ENCODE peak calls at places on chromosomes 7 and 10, in four cellular contexts. One of them, this sample, is unnamed.

GRCh38 chr7:5001003-5001402 is 42.0 kb upstream of the MMD2 start:
- DNase-seq in ecto neural progenitor cell: no peak
- DNase-seq in stimulated activated naive CD8-positive, alpha-beta T cell treated with anti-CD3 and anti-CD28 coated beads, Interleukin-15, Interleukin-2, amounts not matched to agents 100 U/mL and 50 U/mL, for 24 hours: no peak
- DNase-seq in hippocampal formation: no peak
- DNase-seq in this sample: no peak

GRCh38 chr7:95723583-95724180 is 48.7 kb upstream of the DYNC1I1 start:
- DNase-seq in ecto neural progenitor cell: no peak
- DNase-seq in stimulated activated naive CD8-positive, alpha-beta T cell treated with anti-CD3 and anti-CD28 coated beads, Interleukin-15, Interleukin-2, amounts not matched to agents 100 U/mL and 50 U/mL, for 24 hours: no peak
- DNase-seq in hippocampal formation: peak; percentile 2
- DNase-seq in this sample: peak; percentile 57

GRCh38 chr10:955127-955819 is 23.8 kb upstream of the LARP4B start:
- DNase-seq in ecto neural progenitor cell: no peak
- DNase-seq in stimulated activated naive CD8-positive, alpha-beta T cell treated with anti-CD3 and anti-CD28 coated beads, Interleukin-15, Interleukin-2, amounts not matched to agents 100 U/mL and 50 U/mL, for 24 hours: no peak
- DNase-seq in hippocampal formation: no peak
- DNase-seq in this sample: no peak

GRCh38 chr7:112420236-112420945 is 29.9 kb upstream of the IFRD1 start:
- DNase-seq in ecto neural progenitor cell: no peak
- DNase-seq in stimulated activated naive CD8-positive, alpha-beta T cell treated with anti-CD3 and anti-CD28 coated beads, Interleukin-15, Interleukin-2, amounts not matched to agents 100 U/mL and 50 U/mL, for 24 hours: no peak
- DNase-seq in hippocampal formation: no peak
- DNase-seq in this sample: peak; percentile 3

GRCh38 chr7:116863168-116863670 is 832 bp downstream of the CAPZA2 start:
- DNase-seq in ecto neural progenitor cell: peak; percentile 58
- DNase-seq in stimulated activated naive CD8-positive, alpha-beta T cell treated with anti-CD3 and anti-CD28 coated beads, Interleukin-15, Interleukin-2, amounts not matched to agents 100 U/mL and 50 U/mL, for 24 hours: peak; percentile 14
- DNase-seq in hippocampal formation: peak; percentile 48
- DNase-seq in this sample: peak; percentile 42

GRCh38 chr7:96414931-96415292 is 93.0 kb upstream of the SLC25A13 start:
- DNase-seq in ecto neural progenitor cell: peak; percentile 60
- DNase-seq in stimulated activated naive CD8-positive, alpha-beta T cell treated with anti-CD3 and anti-CD28 coated beads, Interleukin-15, Interleukin-2, amounts not matched to agents 100 U/mL and 50 U/mL, for 24 hours: peak; percentile 32
- DNase-seq in hippocampal formation: peak; percentile 29
- DNase-seq in this sample: peak; percentile 63

GRCh38 chr7:132428247-132428919 is 147.9 kb downstream of the PLXNA4 start:
- DNase-seq in ecto neural progenitor cell: no peak
- DNase-seq in stimulated activated naive CD8-positive, alpha-beta T cell treated with anti-CD3 and anti-CD28 coated beads, Interleukin-15, Interleukin-2, amounts not matched to agents 100 U/mL and 50 U/mL, for 24 hours: no peak
- DNase-seq in hippocampal formation: no peak
- DNase-seq in this sample: no peak

GRCh38 chr10:103605359-103606156 is 112.1 kb downstream of the NEURL1 start:
- DNase-seq in ecto neural progenitor cell: no peak
- DNase-seq in stimulated activated naive CD8-positive, alpha-beta T cell treated with anti-CD3 and anti-CD28 coated beads, Interleukin-15, Interleukin-2, amounts not matched to agents 100 U/mL and 50 U/mL, for 24 hours: peak; percentile 55
- DNase-seq in hippocampal formation: peak; percentile 25
- DNase-seq in this sample: peak; percentile 59

GRCh38 chr7:80277434-80278427 is 143.1 kb downstream of the GNAI1 start:
- DNase-seq in ecto neural progenitor cell: no peak
- DNase-seq in stimulated activated naive CD8-positive, alpha-beta T cell treated with anti-CD3 and anti-CD28 coated beads, Interleukin-15, Interleukin-2, amounts not matched to agents 100 U/mL and 50 U/mL, for 24 hours: no peak
- DNase-seq in hippocampal formation: no peak
- DNase-seq in this sample: no peak

GRCh38 chr7:140203556-140203955 is 26.8 kb upstream of the KDM7A start:
- DNase-seq in ecto neural progenitor cell: no peak
- DNase-seq in stimulated activated naive CD8-positive, alpha-beta T cell treated with anti-CD3 and anti-CD28 coated beads, Interleukin-15, Interleukin-2, amounts not matched to agents 100 U/mL and 50 U/mL, for 24 hours: no peak
- DNase-seq in hippocampal formation: no peak
- DNase-seq in this sample: no peak

GRCh38 chr10:69048103-69048502 is 39.8 kb upstream of the SRGN start:
- DNase-seq in ecto neural progenitor cell: no peak
- DNase-seq in stimulated activated naive CD8-positive, alpha-beta T cell treated with anti-CD3 and anti-CD28 coated beads, Interleukin-15, Interleukin-2, amounts not matched to agents 100 U/mL and 50 U/mL, for 24 hours: peak; percentile 55
- DNase-seq in hippocampal formation: no peak
- DNase-seq in this sample: no peak

GRCh38 chr10:125060486-125060850 is 99.9 kb downstream of the CTBP2 start:
- DNase-seq in ecto neural progenitor cell: no peak
- DNase-seq in stimulated activated naive CD8-positive, alpha-beta T cell treated with anti-CD3 and anti-CD28 coated beads, Interleukin-15, Interleukin-2, amounts not matched to agents 100 U/mL and 50 U/mL, for 24 hours: no peak
- DNase-seq in hippocampal formation: no peak
- DNase-seq in this sample: no peak

GRCh38 chr10:68955414-68955785 is 570 bp upstream of the DDX21 start:
- DNase-seq in ecto neural progenitor cell: no peak
- DNase-seq in stimulated activated naive CD8-positive, alpha-beta T cell treated with anti-CD3 and anti-CD28 coated beads, Interleukin-15, Interleukin-2, amounts not matched to agents 100 U/mL and 50 U/mL, for 24 hours: peak; percentile 40
- DNase-seq in hippocampal formation: no peak
- DNase-seq in this sample: no peak

GRCh38 chr7:129775695-129776396 is 164.3 kb downstream of the NRF1 start:
- DNase-seq in ecto neural progenitor cell: no peak
- DNase-seq in stimulated activated naive CD8-positive, alpha-beta T cell treated with anti-CD3 and anti-CD28 coated beads, Interleukin-15, Interleukin-2, amounts not matched to agents 100 U/mL and 50 U/mL, for 24 hours: no peak
- DNase-seq in hippocampal formation: no peak
- DNase-seq in this sample: no peak

GRCh38 chr10:102643346-102644065 is 773 bp upstream of the TRIM8 start:
- DNase-seq in ecto neural progenitor cell: peak; percentile 78
- DNase-seq in stimulated activated naive CD8-positive, alpha-beta T cell treated with anti-CD3 and anti-CD28 coated beads, Interleukin-15, Interleukin-2, amounts not matched to agents 100 U/mL and 50 U/mL, for 24 hours: peak; percentile 68
- DNase-seq in hippocampal formation: peak; percentile 88
- DNase-seq in this sample: peak; percentile 77

GRCh38 chr7:12647364-12648219 is 39.8 kb upstream of the ARL4A start:
- DNase-seq in ecto neural progenitor cell: no peak
- DNase-seq in stimulated activated naive CD8-positive, alpha-beta T cell treated with anti-CD3 and anti-CD28 coated beads, Interleukin-15, Interleukin-2, amounts not matched to agents 100 U/mL and 50 U/mL, for 24 hours: no peak
- DNase-seq in hippocampal formation: no peak
- DNase-seq in this sample: no peak

GRCh38 chr10:100744136-100744979 is 1.0 kb upstream of the PAX2 start:
- DNase-seq in ecto neural progenitor cell: peak; percentile 71
- DNase-seq in stimulated activated naive CD8-positive, alpha-beta T cell treated with anti-CD3 and anti-CD28 coated beads, Interleukin-15, Interleukin-2, amounts not matched to agents 100 U/mL and 50 U/mL, for 24 hours: peak; percentile 49
- DNase-seq in hippocampal formation: no peak
- DNase-seq in this sample: no peak

GRCh38 chr10:2950546-2950945 is 116.8 kb upstream of the PFKP start:
- DNase-seq in ecto neural progenitor cell: no peak
- DNase-seq in stimulated activated naive CD8-positive, alpha-beta T cell treated with anti-CD3 and anti-CD28 coated beads, Interleukin-15, Interleukin-2, amounts not matched to agents 100 U/mL and 50 U/mL, for 24 hours: no peak
- DNase-seq in hippocampal formation: no peak
- DNase-seq in this sample: no peak

GRCh38 chr7:48085942-48086341 is 3.1 kb upstream of the UPP1 start:
- DNase-seq in ecto neural progenitor cell: no peak
- DNase-seq in stimulated activated naive CD8-positive, alpha-beta T cell treated with anti-CD3 and anti-CD28 coated beads, Interleukin-15, Interleukin-2, amounts not matched to agents 100 U/mL and 50 U/mL, for 24 hours: no peak
- DNase-seq in hippocampal formation: no peak
- DNase-seq in this sample: no peak

GRCh38 chr7:154188330-154188729 is 136.1 kb downstream of the DPP6 start:
- DNase-seq in ecto neural progenitor cell: no peak
- DNase-seq in stimulated activated naive CD8-positive, alpha-beta T cell treated with anti-CD3 and anti-CD28 coated beads, Interleukin-15, Interleukin-2, amounts not matched to agents 100 U/mL and 50 U/mL, for 24 hours: no peak
- DNase-seq in hippocampal formation: no peak
- DNase-seq in this sample: no peak

This sample was measured in midbrain.